ENCODE peak calls at places on chromosome 1, in five cellular contexts. P is SK-N-SH, J is IMR-90, A is GM12878, M is HepG2. F is an unnamed sample.

GRCh38 chr1:150567341-150567716 is 12.1 kb downstream of the MCL1 start:
- DNase-seq in P (no peak), J (peak; percentile 40), A (peak; percentile 96), M (no peak), F (peak; percentile 6)

GRCh38 chr1:17633654-17634053 is 94.2 kb downstream of the ARHGEF10L start:
- DNase-seq in P (no peak), J (peak; percentile 79), A (no peak), M (no peak), F (peak; percentile 21)

GRCh38 chr1:237875291-237875690 is 15.4 kb downstream of the ZP4 start:
- DNase-seq in P (no peak), J (peak; percentile 7), A (no peak), M (no peak), F (no peak)

GRCh38 chr1:94384485-94385353 is 33.5 kb upstream of the ABCD3 start:
- DNase-seq in P (peak; percentile 24), J (no peak), A (no peak), M (peak; percentile 83), F (no peak)

GRCh38 chr1:244276646-244277045 is 175.1 kb downstream of the ADSS2 start:
- DNase-seq in P (no peak), J (no peak), A (no peak), M (no peak), F (no peak)

GRCh38 chr1:173134029-173134428 is 73.1 kb downstream of the TNFSF4 start:
- DNase-seq in P (no peak), J (peak; percentile 87), A (no peak), M (no peak), F (no peak)

GRCh38 chr1:47585141-47585902 is 147.5 kb downstream of the FOXD2 start:
- DNase-seq in P (no peak), J (no peak), A (no peak), M (no peak), F (no peak)

GRCh38 chr1:192807968-192808587 is 761 bp upstream of the RGS2 start:
- DNase-seq in P (no peak), J (peak; percentile 71), A (no peak), M (no peak), F (no peak)

GRCh38 chr1:91018006-91018405 is 3.8 kb downstream of the ZNF644 start:
- DNase-seq in P (peak; percentile 10), J (no peak), A (no peak), M (peak; percentile 24), F (no peak)
- TF ChIP-seq RFX5 in P (no peak), J (no peak), A (no peak), M (no peak), F (no peak)

DNA sequence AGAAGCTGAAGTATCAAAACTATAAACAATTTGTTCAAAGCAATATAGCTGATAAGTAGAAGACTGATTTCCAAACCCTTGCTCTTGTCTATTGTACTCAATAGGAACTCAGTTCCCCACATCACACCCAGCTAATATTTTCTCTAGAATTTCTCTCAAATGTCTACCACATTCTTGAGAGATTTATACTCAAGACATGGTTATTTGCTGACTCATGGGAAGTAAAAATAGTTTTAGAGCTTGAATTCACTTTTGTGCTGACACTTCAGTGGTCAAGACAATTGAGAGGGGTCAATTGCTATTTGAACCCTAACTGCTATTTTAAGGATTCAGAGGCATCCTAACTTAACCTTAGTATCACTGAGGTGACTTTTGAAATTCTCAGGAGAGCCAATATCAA is 99.0 kb downstream of the TNNI3K start:
- DNase-seq in P (no peak), J (peak; percentile 31), A (no peak), M (no peak), F (no peak)
- TF ChIP-seq MXI1 in P (no peak), J (no peak), A (no peak), M (no peak), F (no peak)

DNA sequence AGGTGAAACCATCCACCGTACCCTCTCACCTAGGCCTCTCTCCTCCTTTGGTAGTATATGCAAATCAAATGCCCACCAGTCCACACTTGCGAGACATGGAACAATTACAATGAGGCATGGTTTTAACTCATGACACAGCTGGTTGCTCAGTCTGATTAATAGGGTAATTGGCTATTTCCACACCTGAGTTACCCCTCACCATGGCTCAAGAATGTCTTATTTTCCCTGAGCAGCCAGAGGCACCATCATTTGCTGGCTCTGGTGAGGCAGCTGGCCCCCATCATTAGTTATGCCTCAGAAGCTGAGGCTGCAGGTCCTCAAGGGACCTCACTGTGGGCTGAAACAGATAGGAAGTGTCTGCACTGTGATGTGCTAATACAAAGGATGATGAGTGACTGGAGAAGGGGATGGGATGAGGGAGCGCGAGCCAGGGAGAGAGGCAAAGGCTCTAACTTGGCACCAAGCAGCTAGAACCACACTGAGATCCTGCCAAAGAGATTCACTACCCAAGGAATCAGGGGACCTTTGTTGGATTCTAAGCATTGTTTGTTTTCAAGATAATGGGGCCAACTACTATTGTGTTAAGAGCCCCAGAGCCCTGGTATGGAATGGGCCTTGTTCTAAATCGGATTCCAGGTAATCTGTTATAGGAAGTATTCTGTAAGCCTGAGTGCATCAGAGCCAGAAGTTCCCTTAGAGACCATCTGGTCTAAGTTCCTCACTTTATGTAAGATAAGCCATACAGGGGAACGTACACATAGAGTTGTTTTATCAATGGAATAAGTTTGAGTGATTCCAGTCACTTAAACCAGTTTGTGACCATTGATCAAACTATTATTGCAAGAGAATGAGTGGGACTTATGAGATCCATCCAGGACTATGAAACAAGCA is 80.0 kb upstream of the CNTN2 start:
- DNase-seq in P (no peak), J (no peak), A (peak; percentile 11), M (no peak), F (no peak)
- TF ChIP-seq RFX5 in P (no peak), J (no peak), A (no peak), M (no peak), F (no peak)

GRCh38 chr1:90821152-90821792 is 104.2 kb upstream of the BARHL2 start:
- DNase-seq in P (no peak), J (no peak), A (no peak), M (peak; percentile 4), F (no peak)
- TF ChIP-seq MXI1 in P (no peak), J (no peak), A (no peak), M (no peak), F (no peak)

F was measured in K562.